ENCODE peak calls at places on chromosomes 4 and X, in six cellular contexts. O is epithelial cell of esophagus; D is mammary epithelial cell; U is naive B cell; M is cardiac fibroblast; S is activated CD8-positive, alpha-beta memory T cell treated with anti-CD3 and anti-CD28 coated beads, Interleukin-2, amount 10 ng/mL, durations not matched to agents 7 days and 5 days. G is an unnamed sample.

GRCh38 chr4:2436761-2437474 is 18.2 kb downstream of the CFAP99 start:
- DNase-seq in O (no peak), D (no peak), U (no peak), M (no peak), S (no peak), G (no peak)

GRCh38 chrX:138026211-138026610 is 460.3 kb downstream of the ZIC3 start:
- DNase-seq in O (peak; percentile 1), D (no peak), U (no peak), M (peak; percentile 0), S (no peak), G (no peak)

GRCh38 chrX:152893631-152894610 is 3.9 kb upstream of the ZNF185 start:
- DNase-seq in O (peak; percentile 81), D (no peak), U (no peak), M (no peak), S (no peak), G (no peak)

GRCh38 chr4:56681158-56681848 is at the start of gene HOPX:
- DNase-seq in O (peak; percentile 96), D (peak; percentile 72), U (no peak), M (peak; percentile 30), S (peak; percentile 69), G (no peak)

GRCh38 chrX:119421306-119421705 is 22.2 kb downstream of the SLC25A43 start:
- DNase-seq in O (no peak), D (no peak), U (no peak), M (no peak), S (no peak), G (no peak)

GRCh38 chrX:31126205-31126604 is 54.4 kb upstream of the FTHL17 start:
- DNase-seq in O (no peak), D (no peak), U (no peak), M (peak; percentile 89), S (no peak), G (no peak)

GRCh38 chrX:37998586-37999267 is 7.6 kb upstream of the SYTL5 start:
- DNase-seq in O (peak; percentile 83), D (peak; percentile 75), U (no peak), M (peak; percentile 80), S (no peak), G (no peak)

GRCh38 chrX:53356186-53356585 is 66.3 kb downstream of the SMC1A start:
- DNase-seq in O (peak; percentile 13), D (peak; percentile 11), U (no peak), M (peak; percentile 20), S (no peak), G (no peak)

GRCh38 chr4:148653681-148654080 is 211.5 kb upstream of the NR3C2 start:
- DNase-seq in O (no peak), D (no peak), U (no peak), M (peak; percentile 83), S (no peak), G (no peak)

GRCh38 chr4:137610960-137611359 is 78.7 kb upstream of the PCDH18 start:
- DNase-seq in O (peak; percentile 7), D (no peak), U (no peak), M (peak; percentile 39), S (no peak), G (no peak)

GRCh38 chr4:69321153-69321729 is 41.0 kb downstream of the UGT2B28 start:
- DNase-seq in O (peak; percentile 62), D (peak; percentile 34), U (no peak), M (no peak), S (no peak), G (no peak)

GRCh38 chr4:38138363-38138762 is 178.2 kb downstream of the PTTG2 start:
- DNase-seq in O (no peak), D (no peak), U (no peak), M (no peak), S (no peak), G (peak; percentile 7)

GRCh38 chrX:37746268-37746931 is 33.5 kb upstream of the CYBB start:
- DNase-seq in O (peak; percentile 18), D (peak; percentile 41), U (peak; percentile 32), M (no peak), S (peak; percentile 52), G (no peak)

GRCh38 chr4:83454626-83455025 is 997 bp downstream of the HELQ start:
- DNase-seq in O (peak; percentile 4), D (peak; percentile 1), U (no peak), M (peak; percentile 21), S (no peak), G (no peak)

GRCh38 chrX:13287816-13288215 is 32.0 kb downstream of the ATXN3L start:
- DNase-seq in O (peak; percentile 8), D (peak; percentile 11), U (no peak), M (peak; percentile 55), S (no peak), G (no peak)

GRCh38 chr4:181971411-181971810 is 271.8 kb upstream of the TENM3 start:
- DNase-seq in O (no peak), D (peak; percentile 31), U (no peak), M (no peak), S (no peak), G (no peak)

GRCh38 chr4:184731056-184731455 is 2.8 kb downstream of the CENPU start:
- DNase-seq in O (no peak), D (no peak), U (no peak), M (no peak), S (no peak), G (no peak)

GRCh38 chrX:128436397-128437103 is 384.3 kb upstream of the ACTRT1 start:
- DNase-seq in O (peak; percentile 67), D (no peak), U (no peak), M (no peak), S (no peak), G (no peak)

GRCh38 chr4:81743731-81744465 is 272.2 kb upstream of the RASGEF1B start:
- DNase-seq in O (no peak), D (no peak), U (no peak), M (no peak), S (no peak), G (no peak)

GRCh38 chr4:8504279-8505007 is 63.9 kb downstream of the TRMT44 start:
- DNase-seq in O (no peak), D (no peak), U (no peak), M (no peak), S (no peak), G (no peak)

GRCh38 chr4:14078311-14078710 is 450.8 kb upstream of the BOD1L1 start:
- DNase-seq in O (no peak), D (no peak), U (no peak), M (no peak), S (no peak), G (no peak)

GRCh38 chr4:89752932-89753598 is 83.9 kb downstream of the SNCA start:
- DNase-seq in O (peak; percentile 73), D (peak; percentile 45), U (no peak), M (peak; percentile 53), S (no peak), G (peak; percentile 69)

GRCh38 chr4:72326692-72327632 is 242.1 kb downstream of the ADAMTS3 start:
- DNase-seq in O (peak; percentile 64), D (no peak), U (no peak), M (peak; percentile 64), S (no peak), G (no peak)

GRCh38 chr4:19329631-19330030 is 922.1 kb upstream of the SLIT2 start:
- DNase-seq in O (peak; percentile 43), D (peak; percentile 25), U (no peak), M (peak; percentile 40), S (no peak), G (no peak)

GRCh38 chrX:114046695-114047279 is 537.1 kb upstream of the HTR2C start:
- DNase-seq in O (no peak), D (no peak), U (no peak), M (no peak), S (no peak), G (no peak)

GRCh38 chr4:90951037-90951436 is 823.8 kb downstream of the CCSER1 start:
- DNase-seq in O (peak; percentile 95), D (peak; percentile 88), U (no peak), M (peak; percentile 41), S (no peak), G (no peak)

GRCh38 chrX:46209037-46209436 is 336.2 kb downstream of the ZNF674 start:
- DNase-seq in O (no peak), D (no peak), U (no peak), M (no peak), S (no peak), G (no peak)

GRCh38 chrX:80578518-80579105 is 158.4 kb downstream of the TENT5D start:
- DNase-seq in O (peak; percentile 32), D (peak; percentile 12), U (no peak), M (peak; percentile 42), S (no peak), G (no peak)

GRCh38 chrX:139881130-139881529 is 51.7 kb downstream of the ATP11C start:
- DNase-seq in O (peak; percentile 60), D (peak; percentile 47), U (no peak), M (peak; percentile 70), S (no peak), G (no peak)

GRCh38 chrX:3516051-3516541 is 169.6 kb upstream of the MXRA5 start:
- DNase-seq in O (no peak), D (peak; percentile 46), U (no peak), M (peak; percentile 61), S (no peak), G (no peak)

GRCh38 chrX:131634900-131635299 is 91.0 kb downstream of the OR13H1 start:
- DNase-seq in O (no peak), D (no peak), U (no peak), M (no peak), S (no peak), G (no peak)

GRCh38 chr4:74873545-74874295 is 59.2 kb upstream of the PARM1 start:
- DNase-seq in O (no peak), D (no peak), U (no peak), M (no peak), S (no peak), G (no peak)

GRCh38 chrX:77527233-77528001 is 80.2 kb downstream of the FGF16 start:
- DNase-seq in O (no peak), D (no peak), U (no peak), M (no peak), S (no peak), G (peak; percentile 51)

GRCh38 chrX:107506596-107507031 is 57.2 kb downstream of the FRMPD3 start:
- DNase-seq in O (no peak), D (no peak), U (no peak), M (no peak), S (no peak), G (no peak)

GRCh38 chr4:118969359-118969758 is 80.7 kb downstream of the SYNPO2 start:
- DNase-seq in O (peak; percentile 65), D (peak; percentile 62), U (no peak), M (peak; percentile 77), S (no peak), G (no peak)

GRCh38 chrX:132023896-132024386 is 839 bp downstream of the STK26 start:
- DNase-seq in O (peak; percentile 10), D (peak; percentile 37), U (peak; percentile 43), M (peak; percentile 17), S (peak; percentile 76), G (peak; percentile 54)

GRCh38 chr4:169315530-169316306 is 45.0 kb upstream of the SH3RF1 start:
- DNase-seq in O (peak; percentile 83), D (peak; percentile 23), U (no peak), M (peak; percentile 55), S (no peak), G (no peak)

GRCh38 chrX:119427024-119427794 is 28.1 kb downstream of the SLC25A43 start:
- DNase-seq in O (no peak), D (no peak), U (peak; percentile 58), M (peak; percentile 37), S (peak; percentile 41), G (no peak)

GRCh38 chr4:138095378-138095777 is 146.8 kb downstream of the SLC7A11 start:
- DNase-seq in O (no peak), D (no peak), U (no peak), M (no peak), S (no peak), G (no peak)

G was measured in suprapubic skin.